ENCODE peak calls at places on chromosomes 1 and 21, in ten cellular contexts. T, C, Z, J, N, Q, E, W, V and K are unnamed samples.

GRCh38 chr1:230772457-230773395 is 25.5 kb downstream of the CAPN9 start:
- DNase-seq in T (no peak), C (peak), Z (no peak), J (peak), N (peak), Q (peak), E (peak), W (peak), V (no peak), K (peak)

GRCh38 chr1:53160924-53161378 is 18.5 kb upstream of the SLC1A7 start:
- DNase-seq in T (no peak), C (no peak), Z (no peak), J (no peak), N (no peak), Q (no peak), E (no peak), W (no peak), V (no peak), K (no peak)

GRCh38 chr1:182054698-182055326 is 6.7 kb downstream of the ZNF648 start:
- DNase-seq in T (peak), C (peak), Z (no peak), J (no peak), N (peak), Q (no peak), E (peak), W (peak), V (no peak), K (peak)

GRCh38 chr21:34029724-34030528 is 43.5 kb upstream of the MRPS6 start:
- DNase-seq in T (peak), C (no peak), Z (peak), J (peak), N (peak), Q (peak), E (peak), W (peak), V (peak), K (peak)

GRCh38 chr1:171935664-171936063 is 94.4 kb downstream of the DNM3 start:
- DNase-seq in T (no peak), C (no peak), Z (no peak), J (no peak), N (no peak), Q (no peak), E (no peak), W (peak), V (no peak), K (no peak)

GRCh38 chr1:2231667-2232254 is 3.6 kb downstream of the SKI start:
- DNase-seq in T (peak), C (no peak), Z (peak), J (peak), N (peak), Q (peak), E (peak), W (peak), V (no peak), K (peak)

GRCh38 chr21:33273044-33273443 is 6.9 kb downstream of the IL10RB start:
- DNase-seq in T (no peak), C (no peak), Z (no peak), J (no peak), N (no peak), Q (no peak), E (no peak), W (no peak), V (no peak), K (no peak)

GRCh38 chr1:23930861-23931471 is 17.8 kb upstream of the CNR2 start:
- DNase-seq in T (no peak), C (no peak), Z (no peak), J (peak), N (peak), Q (peak), E (no peak), W (peak), V (no peak), K (no peak)

GRCh38 chr21:20730421-20730820 is 267.8 kb upstream of the NCAM2 start:
- DNase-seq in T (no peak), C (no peak), Z (no peak), J (no peak), N (no peak), Q (no peak), E (no peak), W (no peak), V (no peak), K (no peak)